ENCODE peak calls at places on chromosome 17, in nine cellular contexts. V is AG08396; S is stimulated activated CD4-positive, alpha-beta T cell treated with anti-CD3 and anti-CD28 coated beads, Interleukin-1b, Interleukin-23, amount 100 ng/mL, for 24 hours; X is endothelial cell; C is CD4-positive, CD25-positive, alpha-beta regulatory T cell; J is suprapubic skin; Z is IMR-90; N is dorsolateral prefrontal cortex; L is H9. E is an unnamed sample.

GRCh38 chr17:64455993-64456885 is 7.3 kb downstream of the MILR1 start:
- DNase-seq in N (no peak), L (no peak), J (no peak), X (no peak), S (no peak), V (no peak), C (no peak), Z (no peak), E (no peak)

GRCh38 chr17:27206447-27206846 is 87.5 kb upstream of the WSB1 start:
- DNase-seq in V (no peak), N (no peak), Z (no peak), L (no peak), J (no peak), S (no peak), C (no peak), X (no peak), E (peak; percentile 32)

GRCh38 chr17:43405861-43406260 is 7.1 kb downstream of the ARL4D start:
- DNase-seq in L (no peak), J (no peak), N (no peak), X (no peak), Z (no peak), S (no peak), C (no peak), V (no peak), E (no peak)

GRCh38 chr17:65230040-65230439 is 92.9 kb downstream of the RGS9 start:
- DNase-seq in J (no peak), L (no peak), V (no peak), C (no peak), S (no peak), Z (no peak), N (no peak), X (no peak), E (no peak)

GRCh38 chr17:49022391-49022941 is 25.3 kb downstream of the IGF2BP1 start:
- DNase-seq in J (no peak), Z (peak; percentile 49), X (peak; percentile 62), S (no peak), C (no peak), N (no peak), V (peak; percentile 67), L (peak; percentile 96), E (no peak)

GRCh38 chr17:8740486-8740885 is 4.2 kb downstream of the CCDC42 start:
- DNase-seq in N (no peak), Z (no peak), C (peak; percentile 12), X (no peak), S (no peak), L (peak; percentile 89), V (no peak), J (no peak), E (peak; percentile 13)

GRCh38 chr17:81976332-81977210 is 858 bp upstream of the ASPSCR1 start:
- DNase-seq in V (no peak), Z (no peak), J (no peak), C (peak; percentile 26), N (peak; percentile 55), S (no peak), L (peak; percentile 81), X (no peak), E (peak; percentile 53)

GRCh38 chr17:27782791-27783206 is 17.5 kb downstream of the NOS2 start:
- DNase-seq in X (peak; percentile 42), V (no peak), J (no peak), C (no peak), N (peak; percentile 59), S (no peak), L (no peak), Z (no peak), E (no peak)

GRCh38 chr17:17156107-17156506 is 50.0 kb downstream of the PLD6 start:
- DNase-seq in C (no peak), S (no peak), X (no peak), Z (peak; percentile 86), N (no peak), L (no peak), V (peak; percentile 72), J (no peak), E (no peak)

GRCh38 chr17:75524971-75525805 is at the start of gene LLGL2:
- DNase-seq in N (peak; percentile 67), X (peak; percentile 68), J (no peak), L (peak; percentile 96), S (peak; percentile 38), Z (peak; percentile 11), V (peak; percentile 82), C (peak; percentile 84), E (peak; percentile 94)

GRCh38 chr17:79797492-79798295 is 817 bp upstream of the CBX8 start:
- DNase-seq in J (no peak), N (no peak), C (no peak), L (no peak), Z (no peak), X (no peak), V (peak; percentile 51), S (no peak), E (no peak)

GRCh38 chr17:43418441-43419374 is 19.9 kb downstream of the ARL4D start:
- DNase-seq in X (no peak), J (peak; percentile 79), S (no peak), L (peak; percentile 61), V (peak; percentile 81), N (peak; percentile 90), C (no peak), Z (peak; percentile 92), E (peak; percentile 26)

GRCh38 chr17:68606451-68607307 is 5.5 kb upstream of the FAM20A start:
- DNase-seq in N (no peak), L (no peak), Z (no peak), X (no peak), C (no peak), J (no peak), S (no peak), V (no peak), E (no peak)

GRCh38 chr17:73643012-73643845 is 1.0 kb downstream of the SDK2 start:
- DNase-seq in J (no peak), S (no peak), N (peak; percentile 70), Z (no peak), L (peak; percentile 73), C (no peak), V (peak; percentile 46), X (peak; percentile 49), E (no peak)

GRCh38 chr17:2899911-2900310 is 103.7 kb downstream of the RAP1GAP2 start:
- DNase-seq in J (no peak), L (no peak), N (no peak), S (no peak), C (no peak), X (no peak), Z (peak; percentile 11), V (no peak), E (no peak)

GRCh38 chr17:75625813-75626486 is 7.3 kb upstream of the SMIM5 start:
- DNase-seq in J (no peak), V (peak; percentile 72), C (no peak), N (no peak), L (peak; percentile 87), Z (peak; percentile 4), S (no peak), X (peak; percentile 67), E (no peak)

GRCh38 chr17:77723909-77724875 is 234.3 kb upstream of the TNRC6C start:
- DNase-seq in S (no peak), V (no peak), Z (no peak), J (peak; percentile 40), C (no peak), N (no peak), X (no peak), L (peak; percentile 25), E (no peak)

GRCh38 chr17:81532490-81533287 is 4.5 kb downstream of the FSCN2 start:
- DNase-seq in S (no peak), N (no peak), C (no peak), J (no peak), V (no peak), L (no peak), Z (no peak), X (no peak), E (no peak)

GRCh38 chr17:4631836-4632582 is 9.5 kb downstream of the ALOX15 start:
- DNase-seq in J (no peak), X (no peak), V (no peak), N (no peak), Z (peak; percentile 47), L (peak; percentile 80), S (no peak), C (no peak), E (no peak)

GRCh38 chr17:44214230-44214494 is 5.3 kb downstream of the UBTF start:
- DNase-seq in N (no peak), V (no peak), Z (no peak), C (no peak), L (no peak), X (no peak), J (no peak), S (no peak), E (no peak)

GRCh38 chr17:67980456-67980855 is 15.8 kb downstream of the C17orf58 start:
- DNase-seq in C (no peak), Z (no peak), L (no peak), X (no peak), N (no peak), S (no peak), V (no peak), J (no peak), E (no peak)

GRCh38 chr17:5915337-5915736 is 154.8 kb upstream of the WSCD1 start:
- DNase-seq in J (no peak), C (no peak), S (no peak), L (peak; percentile 15), V (no peak), Z (no peak), N (no peak), X (no peak), E (no peak)

GRCh38 chr17:81961554-81962498 is 839 bp upstream of the NOTUM start:
- DNase-seq in S (no peak), V (no peak), X (no peak), Z (no peak), C (no peak), N (no peak), L (no peak), J (no peak), E (no peak)

GRCh38 chr17:3944485-3945388 is 19.5 kb downstream of the ATP2A3 start:
- DNase-seq in N (peak; percentile 57), L (peak; percentile 91), S (no peak), C (peak; percentile 29), J (peak; percentile 78), X (peak; percentile 90), V (peak; percentile 97), Z (peak; percentile 26), E (no peak)

GRCh38 chr17:7084058-7084457 is 4.0 kb upstream of the CLEC10A start:
- DNase-seq in L (no peak), J (no peak), C (no peak), S (no peak), Z (no peak), V (no peak), N (no peak), X (no peak), E (no peak)

GRCh38 chr17:75487351-75488070 is 27.8 kb downstream of the CASKIN2 start:
- DNase-seq in V (no peak), J (no peak), Z (no peak), C (peak; percentile 13), X (no peak), N (peak; percentile 45), S (no peak), L (no peak), E (peak; percentile 51)

GRCh38 chr17:63621229-63621683 is 961 bp upstream of the MAP3K3 start:
- DNase-seq in J (no peak), L (no peak), Z (no peak), S (no peak), X (no peak), V (no peak), C (no peak), N (no peak), E (no peak)

GRCh38 chr17:12996357-12996756 is 21.5 kb downstream of the ELAC2 start:
- DNase-seq in J (no peak), L (no peak), X (no peak), C (no peak), Z (no peak), N (no peak), S (no peak), V (no peak), E (no peak)

GRCh38 chr17:4948166-4948996 is at the start of gene PFN1:
- DNase-seq in S (no peak), J (peak; percentile 95), L (peak; percentile 94), Z (peak; percentile 91), V (peak; percentile 94), X (peak; percentile 78), N (peak; percentile 84), C (peak; percentile 82), E (peak; percentile 91)

GRCh38 chr17:8326591-8327583 is 12.8 kb upstream of the ODF4 start:
- DNase-seq in N (no peak), C (no peak), Z (no peak), L (no peak), X (peak; percentile 50), J (peak; percentile 70), V (peak; percentile 53), S (no peak), E (no peak)

GRCh38 chr17:57622327-57622885 is 122.7 kb downstream of the CCDC182 start:
- DNase-seq in S (no peak), C (no peak), N (no peak), Z (no peak), V (no peak), J (no peak), L (no peak), X (no peak), E (no peak)

E was measured in left colon.